ENCODE peak calls at places on chromosomes 1 and 21, in ten cellular contexts. One of them, this sample, is unnamed.

GRCh38 chr1:206798384-206798996 is 26.2 kb upstream of the IL10 start:
- DNase-seq in body of pancreas: no peak
- DNase-seq in transverse colon: no peak
- DNase-seq in H9: no peak
- DNase-seq in fibroblast of the aortic adventitia: no peak
- DNase-seq in cardiac fibroblast: no peak
- DNase-seq in ovary: no peak
- DNase-seq in MCF 10A: no peak
- DNase-seq in progenitor cell of endocrine pancreas: no peak
- DNase-seq in glutamatergic neuron: no peak
- DNase-seq in this sample: no peak

GRCh38 chr1:206469411-206469932 is 804 bp upstream of the IKBKE start:
- DNase-seq in body of pancreas: no peak
- DNase-seq in transverse colon: peak
- DNase-seq in H9: no peak
- DNase-seq in fibroblast of the aortic adventitia: no peak
- DNase-seq in cardiac fibroblast: no peak
- DNase-seq in ovary: no peak
- DNase-seq in MCF 10A: peak
- DNase-seq in progenitor cell of endocrine pancreas: no peak
- DNase-seq in glutamatergic neuron: no peak
- DNase-seq in this sample: no peak

GRCh38 chr1:56676571-56677035 is 31.5 kb downstream of the PRKAA2 start:
- DNase-seq in body of pancreas: no peak
- DNase-seq in transverse colon: no peak
- DNase-seq in H9: no peak
- DNase-seq in fibroblast of the aortic adventitia: peak
- DNase-seq in cardiac fibroblast: peak
- DNase-seq in ovary: no peak
- DNase-seq in MCF 10A: peak
- DNase-seq in progenitor cell of endocrine pancreas: no peak
- DNase-seq in glutamatergic neuron: no peak
- DNase-seq in this sample: no peak

GRCh38 chr1:225870883-225871282 is 11.3 kb downstream of the TMEM63A start:
- DNase-seq in body of pancreas: no peak
- DNase-seq in transverse colon: no peak
- DNase-seq in H9: no peak
- DNase-seq in fibroblast of the aortic adventitia: no peak
- DNase-seq in cardiac fibroblast: no peak
- DNase-seq in ovary: no peak
- DNase-seq in MCF 10A: no peak
- DNase-seq in progenitor cell of endocrine pancreas: no peak
- DNase-seq in glutamatergic neuron: no peak
- DNase-seq in this sample: no peak

GRCh38 chr1:44013949-44014348 is 17.3 kb downstream of the SLC6A9 start:
- DNase-seq in body of pancreas: no peak
- DNase-seq in transverse colon: no peak
- DNase-seq in H9: no peak
- DNase-seq in fibroblast of the aortic adventitia: no peak
- DNase-seq in cardiac fibroblast: no peak
- DNase-seq in ovary: no peak
- DNase-seq in MCF 10A: no peak
- DNase-seq in progenitor cell of endocrine pancreas: no peak
- DNase-seq in glutamatergic neuron: no peak
- DNase-seq in this sample: no peak

GRCh38 chr1:84571150-84571535 is 3.1 kb downstream of the CTBS start:
- DNase-seq in body of pancreas: no peak
- DNase-seq in transverse colon: no peak
- DNase-seq in H9: no peak
- DNase-seq in fibroblast of the aortic adventitia: peak
- DNase-seq in cardiac fibroblast: peak
- DNase-seq in ovary: no peak
- DNase-seq in MCF 10A: peak
- DNase-seq in progenitor cell of endocrine pancreas: no peak
- DNase-seq in glutamatergic neuron: no peak
- DNase-seq in this sample: no peak

GRCh38 chr21:41899431-41900202 is 20.5 kb upstream of the PRDM15 start:
- DNase-seq in body of pancreas: no peak
- DNase-seq in transverse colon: no peak
- DNase-seq in H9: no peak
- DNase-seq in fibroblast of the aortic adventitia: no peak
- DNase-seq in cardiac fibroblast: no peak
- DNase-seq in ovary: no peak
- DNase-seq in MCF 10A: no peak
- DNase-seq in progenitor cell of endocrine pancreas: no peak
- DNase-seq in glutamatergic neuron: no peak
- DNase-seq in this sample: no peak

GRCh38 chr1:5757177-5757820 is 234.9 kb downstream of the NPHP4 start:
- DNase-seq in body of pancreas: no peak
- DNase-seq in transverse colon: no peak
- DNase-seq in H9: no peak
- DNase-seq in fibroblast of the aortic adventitia: no peak
- DNase-seq in cardiac fibroblast: no peak
- DNase-seq in ovary: no peak
- DNase-seq in MCF 10A: no peak
- DNase-seq in progenitor cell of endocrine pancreas: no peak
- DNase-seq in glutamatergic neuron: no peak
- DNase-seq in this sample: no peak

GRCh38 chr1:82160036-82160435 is 359.3 kb downstream of the ADGRL2 start:
- DNase-seq in body of pancreas: no peak
- DNase-seq in transverse colon: no peak
- DNase-seq in H9: no peak
- DNase-seq in fibroblast of the aortic adventitia: peak
- DNase-seq in cardiac fibroblast: peak
- DNase-seq in ovary: no peak
- DNase-seq in MCF 10A: peak
- DNase-seq in progenitor cell of endocrine pancreas: no peak
- DNase-seq in glutamatergic neuron: no peak
- DNase-seq in this sample: no peak

GRCh38 chr1:242129103-242129502 is 130.2 kb upstream of the MAP1LC3C start:
- DNase-seq in body of pancreas: no peak
- DNase-seq in transverse colon: no peak
- DNase-seq in H9: no peak
- DNase-seq in fibroblast of the aortic adventitia: no peak
- DNase-seq in cardiac fibroblast: no peak
- DNase-seq in ovary: no peak
- DNase-seq in MCF 10A: peak
- DNase-seq in progenitor cell of endocrine pancreas: no peak
- DNase-seq in glutamatergic neuron: no peak
- DNase-seq in this sample: no peak

DNA sequence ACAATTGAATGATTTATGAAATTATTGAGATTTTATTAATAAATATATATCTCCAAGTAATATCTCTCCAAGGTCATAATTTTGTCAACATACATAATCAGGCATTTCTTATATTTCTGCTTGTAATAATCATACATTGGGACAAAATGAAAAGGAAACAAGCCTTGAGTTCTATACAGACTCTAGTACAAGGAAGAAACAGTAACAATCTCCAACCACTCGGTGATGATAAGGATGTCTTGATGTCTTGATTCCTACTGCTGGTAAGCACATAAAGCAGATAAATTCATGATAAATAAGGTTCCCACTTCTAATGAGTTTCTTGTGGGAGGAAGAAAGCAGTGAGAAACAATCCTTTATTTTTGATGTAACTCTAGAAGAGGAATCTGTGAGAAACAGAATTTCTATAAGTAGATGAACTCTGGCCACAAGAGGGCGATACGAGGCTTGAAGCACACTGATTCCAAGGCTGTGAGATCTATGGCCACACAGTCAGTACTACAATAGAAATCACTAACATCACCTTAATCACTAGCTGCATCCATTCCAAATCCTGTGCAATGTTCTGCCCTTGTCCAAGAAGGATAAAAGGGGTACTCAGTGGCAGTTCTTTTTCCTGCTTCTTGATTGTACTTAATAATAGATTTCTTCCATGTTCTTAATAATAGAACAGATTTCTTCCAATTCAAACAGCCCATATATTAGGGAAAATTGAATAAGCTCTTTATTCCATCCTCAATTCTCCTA is 41.4 kb upstream of the LRRC8B start:
- DNase-seq in body of pancreas: peak
- DNase-seq in transverse colon: peak
- DNase-seq in H9: peak
- DNase-seq in fibroblast of the aortic adventitia: peak
- DNase-seq in cardiac fibroblast: peak
- DNase-seq in ovary: peak
- DNase-seq in MCF 10A: peak
- DNase-seq in progenitor cell of endocrine pancreas: peak
- DNase-seq in glutamatergic neuron: peak
- DNase-seq in this sample: no peak
- TF ChIP-seq CTCF in body of pancreas: peak
- TF ChIP-seq CTCF in transverse colon: peak
- TF ChIP-seq CTCF in H9: peak
- TF ChIP-seq CTCF in fibroblast of the aortic adventitia: peak
- TF ChIP-seq CTCF in cardiac fibroblast: peak
- TF ChIP-seq CTCF in ovary: peak
- TF ChIP-seq CTCF in MCF 10A: peak
- TF ChIP-seq CTCF in progenitor cell of endocrine pancreas: peak
- TF ChIP-seq CTCF in glutamatergic neuron: peak
- TF ChIP-seq CTCF in this sample: peak

GRCh38 chr1:232978827-232979226 is 28.4 kb downstream of the NTPCR start:
- DNase-seq in body of pancreas: no peak
- DNase-seq in transverse colon: no peak
- DNase-seq in H9: no peak
- DNase-seq in fibroblast of the aortic adventitia: no peak
- DNase-seq in cardiac fibroblast: no peak
- DNase-seq in ovary: no peak
- DNase-seq in MCF 10A: no peak
- DNase-seq in progenitor cell of endocrine pancreas: no peak
- DNase-seq in glutamatergic neuron: no peak
- DNase-seq in this sample: no peak

GRCh38 chr1:232978091-232978634 is 27.8 kb downstream of the NTPCR start:
- DNase-seq in body of pancreas: peak
- DNase-seq in transverse colon: no peak
- DNase-seq in H9: no peak
- DNase-seq in fibroblast of the aortic adventitia: peak
- DNase-seq in cardiac fibroblast: no peak
- DNase-seq in ovary: no peak
- DNase-seq in MCF 10A: no peak
- DNase-seq in progenitor cell of endocrine pancreas: no peak
- DNase-seq in glutamatergic neuron: no peak
- DNase-seq in this sample: no peak

GRCh38 chr1:232970508-232970907 is 20.1 kb downstream of the NTPCR start:
- DNase-seq in body of pancreas: no peak
- DNase-seq in transverse colon: no peak
- DNase-seq in H9: no peak
- DNase-seq in fibroblast of the aortic adventitia: no peak
- DNase-seq in cardiac fibroblast: no peak
- DNase-seq in ovary: no peak
- DNase-seq in MCF 10A: no peak
- DNase-seq in progenitor cell of endocrine pancreas: no peak
- DNase-seq in glutamatergic neuron: no peak
- DNase-seq in this sample: no peak

GRCh38 chr1:232973652-232974611 is 23.5 kb downstream of the NTPCR start:
- DNase-seq in body of pancreas: no peak
- DNase-seq in transverse colon: no peak
- DNase-seq in H9: no peak
- DNase-seq in fibroblast of the aortic adventitia: no peak
- DNase-seq in cardiac fibroblast: peak
- DNase-seq in ovary: no peak
- DNase-seq in MCF 10A: no peak
- DNase-seq in progenitor cell of endocrine pancreas: no peak
- DNase-seq in glutamatergic neuron: no peak
- DNase-seq in this sample: no peak

GRCh38 chr1:232974971-232975370 is 24.6 kb downstream of the NTPCR start:
- DNase-seq in body of pancreas: peak
- DNase-seq in transverse colon: no peak
- DNase-seq in H9: no peak
- DNase-seq in fibroblast of the aortic adventitia: peak
- DNase-seq in cardiac fibroblast: peak
- DNase-seq in ovary: no peak
- DNase-seq in MCF 10A: peak
- DNase-seq in progenitor cell of endocrine pancreas: no peak
- DNase-seq in glutamatergic neuron: no peak
- DNase-seq in this sample: no peak
- TF ChIP-seq CTCF in body of pancreas: no peak
- TF ChIP-seq CTCF in transverse colon: no peak
- TF ChIP-seq CTCF in H9: no peak
- TF ChIP-seq CTCF in fibroblast of the aortic adventitia: no peak
- TF ChIP-seq CTCF in cardiac fibroblast: no peak
- TF ChIP-seq CTCF in ovary: no peak
- TF ChIP-seq CTCF in MCF 10A: no peak
- TF ChIP-seq CTCF in progenitor cell of endocrine pancreas: no peak
- TF ChIP-seq CTCF in glutamatergic neuron: no peak
- TF ChIP-seq CTCF in this sample: no peak

GRCh38 chr21:25420831-25421230 is 186.4 kb downstream of the MRPL39 start:
- DNase-seq in body of pancreas: no peak
- DNase-seq in transverse colon: no peak
- DNase-seq in H9: no peak
- DNase-seq in fibroblast of the aortic adventitia: no peak
- DNase-seq in cardiac fibroblast: no peak
- DNase-seq in ovary: no peak
- DNase-seq in MCF 10A: no peak
- DNase-seq in progenitor cell of endocrine pancreas: no peak
- DNase-seq in glutamatergic neuron: no peak
- DNase-seq in this sample: no peak

GRCh38 chr21:25424045-25424444 is 183.2 kb downstream of the MRPL39 start:
- DNase-seq in body of pancreas: no peak
- DNase-seq in transverse colon: no peak
- DNase-seq in H9: no peak
- DNase-seq in fibroblast of the aortic adventitia: no peak
- DNase-seq in cardiac fibroblast: no peak
- DNase-seq in ovary: no peak
- DNase-seq in MCF 10A: no peak
- DNase-seq in progenitor cell of endocrine pancreas: no peak
- DNase-seq in glutamatergic neuron: no peak
- DNase-seq in this sample: no peak

GRCh38 chr21:25422610-25423608 is 184.4 kb downstream of the MRPL39 start:
- DNase-seq in body of pancreas: no peak
- DNase-seq in transverse colon: no peak
- DNase-seq in H9: no peak
- DNase-seq in fibroblast of the aortic adventitia: no peak
- DNase-seq in cardiac fibroblast: no peak
- DNase-seq in ovary: no peak
- DNase-seq in MCF 10A: no peak
- DNase-seq in progenitor cell of endocrine pancreas: no peak
- DNase-seq in glutamatergic neuron: no peak
- DNase-seq in this sample: no peak

GRCh38 chr21:25424674-25425073 is 182.6 kb downstream of the MRPL39 start:
- DNase-seq in body of pancreas: no peak
- DNase-seq in transverse colon: no peak
- DNase-seq in H9: no peak
- DNase-seq in fibroblast of the aortic adventitia: no peak
- DNase-seq in cardiac fibroblast: no peak
- DNase-seq in ovary: no peak
- DNase-seq in MCF 10A: no peak
- DNase-seq in progenitor cell of endocrine pancreas: no peak
- DNase-seq in glutamatergic neuron: no peak
- DNase-seq in this sample: no peak

GRCh38 chr21:25421327-25422028 is 185.8 kb downstream of the MRPL39 start:
- DNase-seq in body of pancreas: peak
- DNase-seq in transverse colon: peak
- DNase-seq in H9: peak
- DNase-seq in fibroblast of the aortic adventitia: peak
- DNase-seq in cardiac fibroblast: peak
- DNase-seq in ovary: no peak
- DNase-seq in MCF 10A: peak
- DNase-seq in progenitor cell of endocrine pancreas: no peak
- DNase-seq in glutamatergic neuron: no peak
- DNase-seq in this sample: no peak
- TF ChIP-seq CTCF in body of pancreas: peak
- TF ChIP-seq CTCF in transverse colon: no peak
- TF ChIP-seq CTCF in H9: peak
- TF ChIP-seq CTCF in fibroblast of the aortic adventitia: peak
- TF ChIP-seq CTCF in cardiac fibroblast: peak
- TF ChIP-seq CTCF in ovary: no peak
- TF ChIP-seq CTCF in MCF 10A: peak
- TF ChIP-seq CTCF in progenitor cell of endocrine pancreas: peak
- TF ChIP-seq CTCF in glutamatergic neuron: no peak
- TF ChIP-seq CTCF in this sample: peak

GRCh38 chr1:18246543-18246942 is 138.9 kb downstream of the IGSF21 start:
- DNase-seq in body of pancreas: no peak
- DNase-seq in transverse colon: no peak
- DNase-seq in H9: no peak
- DNase-seq in fibroblast of the aortic adventitia: no peak
- DNase-seq in cardiac fibroblast: no peak
- DNase-seq in ovary: no peak
- DNase-seq in MCF 10A: no peak
- DNase-seq in progenitor cell of endocrine pancreas: no peak
- DNase-seq in glutamatergic neuron: no peak
- DNase-seq in this sample: no peak
- TF ChIP-seq CTCF in body of pancreas: no peak
- TF ChIP-seq CTCF in transverse colon: no peak
- TF ChIP-seq CTCF in H9: peak
- TF ChIP-seq CTCF in fibroblast of the aortic adventitia: no peak
- TF ChIP-seq CTCF in cardiac fibroblast: no peak
- TF ChIP-seq CTCF in ovary: no peak
- TF ChIP-seq CTCF in MCF 10A: no peak
- TF ChIP-seq CTCF in progenitor cell of endocrine pancreas: no peak
- TF ChIP-seq CTCF in glutamatergic neuron: no peak
- TF ChIP-seq CTCF in this sample: no peak

This sample was measured in osteocyte.